ENCODE peak calls at places on chromosomes 12 and 14, in ten cellular contexts. X is tibial nerve, Q is ovary, L is thyroid gland, Y is uterus, K is sigmoid colon, Z is prostate gland, W is HepG2, I is stomach, J is endothelial cell of umbilical vein. G is an unnamed sample. For H3K4me1, the result is how much of the 10 kb centered on the place peaks cover.

GRCh38 chr12:67410246-67410645 is 141.1 kb downstream of the CAND1 start:
- DNase-seq in X (no peak), Q (no peak), L (no peak), Y (no peak), K (no peak), Z (no peak), W (no peak), I (no peak), J (no peak), G (no peak)

GRCh38 chr14:68715032-68715924 is 77.6 kb downstream of the ZFP36L1 start:
- DNase-seq in X (no peak), Q (no peak), L (no peak), Y (no peak), K (no peak), Z (no peak), W (no peak), I (no peak), J (peak), G (no peak)

GRCh38 chr12:28051516-28052456 is 79.3 kb upstream of the PTHLH start:
- DNase-seq in X (no peak), Q (no peak), L (no peak), Y (no peak), K (no peak), Z (no peak), W (no peak), I (no peak), J (no peak), G (no peak)

GRCh38 chr12:116565963-116566362 is 6.8 kb downstream of the MAP1LC3B2 start:
- DNase-seq in X (no peak), Q (no peak), L (no peak), Y (no peak), K (no peak), Z (peak), W (no peak), I (no peak), J (no peak), G (no peak)

GRCh38 chr12:53380797-53381738 is 1.1 kb downstream of the SP1 start:
- DNase-seq in X (no peak), Q (peak), L (no peak), Y (no peak), K (peak), Z (no peak), W (no peak), I (no peak), J (peak), G (no peak)

GRCh38 chr14:104263671-104264358 is 125.4 kb downstream of the KIF26A start:
- DNase-seq in X (no peak), Q (no peak), L (no peak), Y (peak), K (no peak), Z (no peak), W (no peak), I (peak), J (no peak), G (no peak)

GRCh38 chr12:116525418-116526001 is 33.7 kb upstream of the MAP1LC3B2 start:
- DNase-seq in X (peak), Q (peak), L (peak), Y (peak), K (peak), Z (peak), W (no peak), I (peak), J (peak), G (peak)

GRCh38 chr14:19878029-19878642 is 3.2 kb downstream of the OR4K2 start:
- DNase-seq in X (no peak), Q (no peak), L (no peak), Y (no peak), K (no peak), Z (no peak), W (peak), I (no peak), J (no peak), G (no peak)

GRCh38 chr12:53090105-53090504 is 7.4 kb upstream of the IGFBP6 start:
- DNase-seq in X (no peak), Q (no peak), L (no peak), Y (no peak), K (peak), Z (no peak), W (no peak), I (no peak), J (no peak), G (no peak)

GRCh38 chr12:73656375-73656774 is 881.3 kb upstream of the ATXN7L3B start:
- DNase-seq in X (no peak), Q (no peak), L (no peak), Y (no peak), K (no peak), Z (no peak), W (no peak), I (no peak), J (no peak), G (no peak)

GRCh38 chr14:67461341-67461985 is 27.1 kb downstream of the TMEM229B start:
- DNase-seq in X (no peak), Q (no peak), L (peak), Y (no peak), K (no peak), Z (no peak), W (no peak), I (no peak), J (no peak), G (no peak)

GRCh38 chr14:53325176-53325806 is 172.2 kb upstream of the DDHD1 start:
- DNase-seq in X (no peak), Q (no peak), L (no peak), Y (no peak), K (no peak), Z (no peak), W (no peak), I (no peak), J (no peak), G (no peak)

GRCh38 chr12:93689076-93689834 is 12.1 kb downstream of the CRADD start:
- DNase-seq in X (no peak), Q (no peak), L (no peak), Y (no peak), K (no peak), Z (peak), W (no peak), I (no peak), J (no peak), G (no peak)

GRCh38 chr14:105026033-105026785 is 5.3 kb upstream of the CDCA4 start:
- DNase-seq in X (no peak), Q (no peak), L (no peak), Y (no peak), K (no peak), Z (no peak), W (no peak), I (no peak), J (peak), G (no peak)

GRCh38 chr12:70002097-70002911 is 177.3 kb downstream of the MYRFL start:
- DNase-seq in X (peak), Q (no peak), L (peak), Y (no peak), K (peak), Z (no peak), W (no peak), I (no peak), J (no peak), G (no peak)

GRCh38 chr12:16587110-16587453 is 18.9 kb downstream of the LMO3 start:
- DNase-seq in X (no peak), Q (no peak), L (no peak), Y (no peak), K (no peak), Z (no peak), W (no peak), I (no peak), J (no peak), G (no peak)

GRCh38 chr12:69500631-69501030 is 30.4 kb downstream of the FRS2 start:
- DNase-seq in X (no peak), Q (no peak), L (no peak), Y (no peak), K (no peak), Z (no peak), W (no peak), I (no peak), J (no peak), G (no peak)

GRCh38 chr14:69321601-69322330 is 61.8 kb downstream of the GALNT16 start:
- DNase-seq in X (no peak), Q (no peak), L (no peak), Y (peak), K (peak), Z (no peak), W (no peak), I (no peak), J (no peak), G (no peak)

GRCh38 chr12:56220611-56221232 is 1.0 kb downstream of the RNF41 start:
- DNase-seq in X (no peak), Q (no peak), L (peak), Y (no peak), K (no peak), Z (no peak), W (no peak), I (no peak), J (peak), G (no peak)

GRCh38 chr12:12616512-12617275 is 5.0 kb downstream of the CREBL2 start:
- DNase-seq in X (no peak), Q (no peak), L (no peak), Y (no peak), K (no peak), Z (no peak), W (no peak), I (no peak), J (no peak), G (no peak)

GRCh38 chr12:119988440-119988787 is 622 bp upstream of the BICDL1 start:
- DNase-seq in X (no peak), Q (no peak), L (no peak), Y (no peak), K (no peak), Z (no peak), W (no peak), I (no peak), J (peak), G (no peak)

GRCh38 chr14:23352506-23353432 is at the start of gene SLC22A17:
- DNase-seq in X (peak), Q (peak), L (peak), Y (peak), K (peak), Z (peak), W (peak), I (peak), J (peak), G (peak)
- TF ChIP-seq POLR2A in X (peak), Q (peak), L (peak), Y (peak), K (peak), Z (peak), W (no peak), I (no peak), J (no peak), G (no peak)

DNA sequence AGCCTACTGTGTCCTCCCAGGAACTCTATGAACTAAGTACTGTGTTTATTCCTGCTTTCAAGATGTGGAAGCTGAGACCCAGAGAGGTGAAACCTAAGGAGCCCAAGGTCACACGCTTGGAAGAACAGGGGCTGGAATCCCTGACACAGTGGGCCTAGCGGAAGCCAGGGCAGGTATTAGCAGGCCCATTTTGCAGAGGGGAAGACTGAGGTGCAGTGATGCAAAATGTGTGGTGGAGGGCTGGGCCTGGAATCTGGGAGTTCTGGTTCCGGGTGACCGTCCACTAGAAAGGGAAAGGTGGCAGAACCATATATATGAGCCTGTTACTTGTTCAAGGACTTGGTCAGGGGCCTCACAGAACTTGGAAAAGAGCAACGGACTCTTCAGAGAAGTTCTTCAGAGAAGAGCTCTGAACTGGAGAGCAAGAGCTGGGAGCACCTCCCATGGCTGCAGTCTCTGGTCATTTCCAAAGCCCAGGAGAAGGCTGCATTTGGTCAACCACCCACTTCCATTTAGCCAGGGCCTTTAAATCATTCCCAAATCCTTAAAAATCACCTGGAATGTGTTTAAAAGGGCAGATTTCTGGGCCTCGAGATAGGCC is 119.5 kb downstream of the CHST11 start:
- DNase-seq in X (no peak), Q (no peak), L (no peak), Y (no peak), K (no peak), Z (no peak), W (no peak), I (no peak), J (no peak), G (no peak)
- H3K4me1 ChIP-seq in X (under half), Q (under half), L (under half), Y (under half), K (under half), Z (under half), W (under half), I (under half), J (under half), G (under half)

DNA sequence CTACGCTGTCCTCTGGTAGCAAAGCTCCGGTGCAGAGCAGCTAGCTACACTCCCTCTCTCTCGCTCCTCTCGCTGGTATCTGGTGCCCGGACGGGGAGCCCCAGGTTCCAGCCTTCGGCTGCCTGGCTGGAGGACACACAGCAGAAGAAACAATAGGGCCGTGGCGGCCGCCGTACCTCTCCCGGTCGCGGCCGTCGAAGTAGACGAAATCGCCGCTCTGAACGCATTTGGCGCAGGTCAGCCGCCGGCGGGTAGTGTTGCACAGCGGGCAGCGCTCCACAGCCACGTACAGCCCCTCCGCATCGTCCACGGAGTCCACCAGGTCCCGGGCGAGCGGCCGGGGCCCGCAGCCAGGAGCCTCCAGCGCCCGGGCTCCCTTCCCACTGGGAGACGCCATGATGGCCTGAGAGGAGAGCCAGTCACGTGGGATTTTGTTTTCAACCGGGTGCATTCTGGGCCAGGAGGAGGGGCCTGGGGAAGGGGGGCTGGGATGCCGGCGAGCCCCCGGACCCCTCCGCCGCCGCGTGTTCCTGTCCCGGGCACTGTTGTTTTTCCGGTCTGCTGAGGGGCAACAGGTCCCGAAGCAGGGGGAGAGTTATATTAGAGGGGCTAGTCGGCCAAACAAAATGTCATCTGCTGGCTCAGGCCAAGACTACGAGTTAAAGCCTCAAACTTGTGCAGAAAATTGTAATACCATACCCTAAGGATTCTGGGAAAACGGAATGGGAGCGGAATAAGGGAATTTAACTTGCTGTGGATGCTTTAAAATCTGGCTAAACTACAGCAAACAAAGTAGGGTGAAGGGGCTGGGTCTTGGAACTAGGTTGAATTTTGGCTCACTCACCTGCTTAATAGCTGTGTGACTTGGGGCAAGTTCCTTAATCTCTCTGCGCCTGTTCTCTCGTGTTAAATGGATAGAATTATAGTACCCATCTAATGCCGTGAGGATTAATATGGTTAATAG is at the start of gene ATG14:
- DNase-seq in X (peak), Q (peak), L (peak), Y (peak), K (peak), Z (peak), W (peak), I (peak), J (peak), G (peak)
- TF ChIP-seq POLR2A in X (no peak), Q (peak), L (peak), Y (peak), K (no peak), Z (peak), W (peak), I (no peak), J (no peak), G (peak)

GRCh38 chr14:31418440-31418839 is 1.9 kb downstream of the HEATR5A start:
- DNase-seq in X (no peak), Q (no peak), L (no peak), Y (no peak), K (no peak), Z (no peak), W (no peak), I (no peak), J (no peak), G (no peak)
- H3K4me1 ChIP-seq in X (half or more), Q (under half), L (under half), Y (under half), K (under half), Z (under half), W (under half), I (under half), J (under half), G (under half)